ENCODE peak calls at places on chromosomes 12 and 14, in ten cellular contexts. H, P, I, J, L, K, D, E, X and Z are unnamed samples.

GRCh38 chr12:104056419-104056972 is 6.5 kb upstream of the GLT8D2 start:
- DNase-seq in H (no peak), P (no peak), I (no peak), J (no peak), L (no peak), K (no peak), D (no peak), E (no peak), X (no peak), Z (no peak)

GRCh38 chr12:12719496-12719895 is 2.3 kb downstream of the CDKN1B start:
- DNase-seq in H (no peak), P (peak; percentile 53), I (no peak), J (no peak), L (no peak), K (no peak), D (peak; percentile 30), E (no peak), X (no peak), Z (no peak)

GRCh38 chr12:106197906-106198623 is 49.8 kb downstream of the CKAP4 start:
- DNase-seq in H (no peak), P (no peak), I (no peak), J (no peak), L (no peak), K (no peak), D (peak; percentile 74), E (no peak), X (no peak), Z (no peak)

GRCh38 chr12:42733911-42734310 is 144.4 kb upstream of the PRICKLE1 start:
- DNase-seq in H (no peak), P (no peak), I (no peak), J (no peak), L (no peak), K (no peak), D (no peak), E (no peak), X (no peak), Z (no peak)

GRCh38 chr12:105204916-105205315 is 31.1 kb downstream of the APPL2 start:
- DNase-seq in H (no peak), P (no peak), I (no peak), J (no peak), L (no peak), K (no peak), D (peak; percentile 100), E (no peak), X (no peak), Z (peak; percentile 90)

GRCh38 chr14:63361790-63362189 is 43.1 kb upstream of the GPHB5 start:
- DNase-seq in H (peak; percentile 13), P (peak; percentile 29), I (no peak), J (no peak), L (no peak), K (no peak), D (no peak), E (no peak), X (no peak), Z (no peak)

GRCh38 chr12:124863409-124864325 is at the start of gene SCARB1:
- DNase-seq in H (peak; percentile 86), P (peak; percentile 90), I (peak; percentile 83), J (peak; percentile 93), L (peak; percentile 94), K (peak; percentile 88), D (peak; percentile 92), E (peak; percentile 90), X (peak; percentile 85), Z (peak; percentile 78)

GRCh38 chr12:57069522-57069921 is 9.1 kb downstream of the NEMP1 start:
- DNase-seq in H (peak; percentile 86), P (peak; percentile 82), I (no peak), J (no peak), L (no peak), K (no peak), D (peak; percentile 89), E (peak; percentile 66), X (peak; percentile 59), Z (peak; percentile 50)

GRCh38 chr12:75827061-75827460 is 204.5 kb downstream of the PHLDA1 start:
- DNase-seq in H (no peak), P (no peak), I (no peak), J (no peak), L (no peak), K (no peak), D (no peak), E (no peak), X (no peak), Z (no peak)

GRCh38 chr14:32129124-32129523 is 52.0 kb downstream of the ARHGAP5 start:
- DNase-seq in H (no peak), P (no peak), I (no peak), J (no peak), L (no peak), K (no peak), D (peak; percentile 77), E (no peak), X (no peak), Z (no peak)

GRCh38 chr12:49131973-49132461 is 822 bp upstream of the TUBA1B start:
- DNase-seq in H (peak; percentile 30), P (peak; percentile 39), I (no peak), J (no peak), L (no peak), K (no peak), D (peak; percentile 76), E (peak; percentile 26), X (no peak), Z (peak; percentile 47)

GRCh38 chr12:112393328-112393727 is 11.1 kb upstream of the HECTD4 start:
- DNase-seq in H (no peak), P (no peak), I (no peak), J (no peak), L (no peak), K (no peak), D (no peak), E (no peak), X (no peak), Z (no peak)

DNA sequence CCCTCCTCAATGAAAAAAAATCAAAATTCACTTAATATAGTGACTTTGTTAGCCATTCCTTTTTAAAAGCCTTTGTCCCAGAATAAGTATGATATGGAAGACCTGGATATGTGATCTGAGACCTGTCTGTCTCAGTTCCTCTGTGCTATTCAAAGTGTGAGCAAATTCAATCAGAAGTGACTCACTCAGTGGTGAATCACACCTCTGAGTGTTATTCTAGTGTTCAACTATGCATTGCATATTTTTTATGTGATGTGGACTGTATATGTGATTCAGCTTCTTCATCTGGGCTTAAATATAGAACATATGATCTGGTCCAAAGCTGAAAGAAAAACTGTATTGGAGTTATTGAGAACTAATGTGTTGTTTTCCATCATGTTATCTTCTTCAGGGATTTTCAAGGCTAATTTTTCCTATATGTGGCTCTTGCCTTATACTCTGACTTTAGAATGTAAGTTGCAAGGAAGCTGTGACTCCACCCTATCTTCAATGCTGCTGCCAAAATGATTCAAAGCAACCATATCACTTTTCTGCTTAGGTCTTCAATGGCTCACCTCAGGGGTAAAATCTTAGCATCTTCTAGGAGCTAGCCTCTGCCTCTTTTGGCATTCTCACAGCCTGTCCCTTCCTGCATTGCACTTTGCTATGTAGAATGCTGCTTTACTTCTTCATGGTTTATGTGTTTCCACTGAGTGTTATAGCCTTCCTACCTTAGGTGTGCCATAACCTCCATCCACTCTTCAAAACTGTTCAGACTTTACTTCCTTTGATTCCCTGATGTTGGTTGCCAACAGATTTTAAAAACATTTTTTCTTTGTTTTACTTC is 169.8 kb downstream of the OTOGL start:
- DNase-seq in H (no peak), P (no peak), I (no peak), J (no peak), L (no peak), K (no peak), D (peak; percentile 90), E (no peak), X (no peak), Z (peak; percentile 20)
- H3K4me3 ChIP-seq in H (no peak overlapping the region), P (no peak overlapping the region), I (no peak overlapping the region), J (no peak overlapping the region), L (no peak overlapping the region), K (no peak overlapping the region), D (peak overlapping the region; percentile 44), E (no peak overlapping the region), X (no peak overlapping the region), Z (no peak overlapping the region)

GRCh38 chr14:23561259-23561658 is 5.2 kb downstream of the THTPA start:
- DNase-seq in H (no peak), P (no peak), I (no peak), J (no peak), L (no peak), K (no peak), D (no peak), E (no peak), X (no peak), Z (no peak)
- H3K36me3 ChIP-seq in H (peaks cover 10% of the 10 kb centered on the region), P (peaks cover 81% of the 10 kb centered on the region), I (peaks cover 23% of the 10 kb centered on the region), J (no peaks in the 10 kb centered on the region), L (no peaks in the 10 kb centered on the region), K (peaks cover 79% of the 10 kb centered on the region), D (no peaks in the 10 kb centered on the region), E (peaks cover 11% of the 10 kb centered on the region), X (peaks cover 76% of the 10 kb centered on the region), Z (no peaks in the 10 kb centered on the region)

GRCh38 chr12:69350777-69351176 is 2.6 kb downstream of the LYZ start:
- DNase-seq in H (no peak), P (no peak), I (no peak), J (no peak), L (no peak), K (no peak), D (no peak), E (no peak), X (no peak), Z (no peak)
- H3K4me3 ChIP-seq in H (no peak overlapping the region), P (no peak overlapping the region), I (no peak overlapping the region), J (no peak overlapping the region), L (no peak overlapping the region), K (peak overlapping the region; percentile 41), D (no peak overlapping the region), E (no peak overlapping the region), X (no peak overlapping the region), Z (no peak overlapping the region)

GRCh38 chr14:99505089-99505488 is 23.9 kb downstream of the CCNK start:
- DNase-seq in H (no peak), P (no peak), I (no peak), J (no peak), L (no peak), K (no peak), D (no peak), E (no peak), X (no peak), Z (no peak)

GRCh38 chr14:99508896-99509629 is 27.9 kb downstream of the CCNK start:
- DNase-seq in H (peak; percentile 40), P (no peak), I (no peak), J (no peak), L (no peak), K (no peak), D (no peak), E (no peak), X (no peak), Z (no peak)

GRCh38 chr14:99507860-99508640 is 26.8 kb downstream of the CCNK start:
- DNase-seq in H (no peak), P (no peak), I (no peak), J (no peak), L (no peak), K (no peak), D (no peak), E (no peak), X (no peak), Z (no peak)

GRCh38 chr14:99503848-99504453 is 22.7 kb downstream of the CCNK start:
- DNase-seq in H (no peak), P (no peak), I (no peak), J (no peak), L (no peak), K (no peak), D (no peak), E (no peak), X (no peak), Z (no peak)

DNA sequence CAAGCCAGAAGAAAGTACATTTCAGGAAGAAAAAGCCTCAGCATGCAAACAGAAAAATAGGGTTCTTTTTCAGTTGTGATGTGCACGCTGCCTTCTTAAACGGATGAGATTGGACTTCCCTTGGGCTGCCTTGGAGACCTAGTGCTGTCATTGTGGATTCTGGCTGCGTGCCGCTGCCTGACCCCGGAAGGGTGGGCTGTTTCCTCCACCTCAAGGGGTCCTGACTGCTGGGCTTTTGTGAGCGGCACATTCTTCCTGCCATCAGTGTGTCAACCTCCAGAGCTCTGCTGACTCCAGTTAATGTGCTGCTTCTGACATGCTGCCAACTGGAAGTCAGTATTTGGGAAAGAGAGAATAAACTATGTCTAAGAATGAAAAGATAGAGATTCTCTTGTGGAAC is 25.1 kb downstream of the CCNK start:
- DNase-seq in H (no peak), P (no peak), I (no peak), J (no peak), L (no peak), K (no peak), D (no peak), E (no peak), X (no peak), Z (no peak)
- H3K36me3 ChIP-seq in H (peaks cover 21% of the 10 kb centered on the region), P (peaks cover 95% of the 10 kb centered on the region), I (peaks cover 92% of the 10 kb centered on the region), J (peaks cover 28% of the 10 kb centered on the region), L (no peaks in the 10 kb centered on the region), K (peaks cover 97% of the 10 kb centered on the region), D (peaks cover 61% of the 10 kb centered on the region), E (peaks cover 68% of the 10 kb centered on the region), X (peaks cover 98% of the 10 kb centered on the region), Z (peaks cover 22% of the 10 kb centered on the region)